ENCODE peak calls at places on chromosomes 13 and 19, in seven cellular contexts. B is fibroblast of lung, P is adrenal gland, A is stomach, F is aorta, V is IMR-90, T is cardiac muscle cell. J is an unnamed sample.

GRCh38 chr13:83372786-83373185 is 509.5 kb downstream of the SLITRK1 start:
- DNase-seq in F (no peak), B (no peak), T (no peak), V (peak; percentile 10), P (no peak), A (no peak), J (no peak)

GRCh38 chr13:47788844-47789243 is 212.2 kb downstream of the SUCLA2 start:
- DNase-seq in P (no peak), V (no peak), F (no peak), A (no peak), B (no peak), T (no peak), J (no peak)

GRCh38 chr19:17496337-17496997 is 15.0 kb upstream of the PGLS start:
- DNase-seq in A (peak; percentile 76), P (peak; percentile 71), B (peak; percentile 49), T (peak; percentile 79), V (peak; percentile 52), F (peak; percentile 90), J (no peak)

GRCh38 chr19:1522838-1523237 is 1.0 kb upstream of the PLK5 start:
- DNase-seq in T (no peak), A (no peak), B (no peak), V (no peak), F (no peak), P (no peak), J (no peak)

GRCh38 chr13:101520672-101521071 is 68.2 kb downstream of the ITGBL1 start:
- DNase-seq in B (peak; percentile 81), P (no peak), V (peak; percentile 86), A (no peak), T (no peak), F (no peak), J (no peak)

GRCh38 chr19:2428027-2428690 is 773 bp upstream of the TIMM13 start:
- DNase-seq in A (peak; percentile 41), P (peak; percentile 46), B (peak; percentile 24), F (no peak), V (peak; percentile 8), T (no peak), J (no peak)

GRCh38 chr13:98556968-98557591 is 19.8 kb downstream of the STK24 start:
- DNase-seq in B (peak; percentile 72), V (peak; percentile 32), A (peak; percentile 39), P (peak; percentile 44), F (no peak), T (no peak), J (no peak)

GRCh38 chr13:101627556-101627943 is 175.1 kb downstream of the ITGBL1 start:
- DNase-seq in A (no peak), F (no peak), P (no peak), T (no peak), B (peak; percentile 28), V (peak; percentile 18), J (no peak)

GRCh38 chr19:33796164-33797100 is at the start of gene KCTD15:
- DNase-seq in V (peak; percentile 31), T (peak; percentile 74), F (peak; percentile 84), B (peak; percentile 59), A (peak; percentile 51), P (no peak), J (no peak)

GRCh38 chr13:109331898-109332297 is 454.5 kb downstream of the IRS2 start:
- DNase-seq in P (no peak), V (peak; percentile 89), T (no peak), F (no peak), B (peak; percentile 61), A (no peak), J (no peak)

GRCh38 chr19:29873801-29874575 is 62.2 kb downstream of the CCNE1 start:
- DNase-seq in A (no peak), V (no peak), P (no peak), B (no peak), F (peak; percentile 55), T (no peak), J (no peak)

GRCh38 chr13:30806784-30807183 is 71.4 kb downstream of the ALOX5AP start:
- DNase-seq in B (peak; percentile 85), V (peak; percentile 88), T (peak; percentile 28), A (no peak), P (no peak), F (no peak), J (no peak)

GRCh38 chr13:60584976-60585375 is 188.0 kb downstream of the TDRD3 start:
- DNase-seq in V (no peak), P (no peak), F (no peak), A (no peak), T (no peak), B (peak; percentile 54), J (no peak)

GRCh38 chr19:38003427-38004099 is 96.6 kb downstream of the SIPA1L3 start:
- DNase-seq in T (peak; percentile 36), A (peak; percentile 77), F (peak; percentile 89), V (peak; percentile 92), P (peak; percentile 64), B (peak; percentile 92), J (peak; percentile 81)

GRCh38 chr13:27354379-27354778 is 70.0 kb upstream of the GTF3A start:
- DNase-seq in F (no peak), P (no peak), B (peak; percentile 60), V (peak; percentile 77), T (no peak), A (no peak), J (no peak)

GRCh38 chr13:104321756-104322155 is 1255.5 kb upstream of the SLC10A2 start:
- DNase-seq in F (no peak), B (no peak), P (no peak), A (no peak), V (no peak), T (no peak), J (no peak)

GRCh38 chr13:30334663-30335386 is 27.5 kb upstream of the KATNAL1 start:
- DNase-seq in F (no peak), V (peak; percentile 4), A (no peak), T (peak; percentile 31), P (no peak), B (no peak), J (no peak)

GRCh38 chr13:50128406-50129048 is 113.3 kb downstream of the KCNRG start:
- DNase-seq in F (no peak), T (no peak), B (no peak), P (no peak), V (no peak), A (no peak), J (no peak)

GRCh38 chr13:25372275-25373081 is 704 bp downstream of the ATP8A2 start:
- DNase-seq in V (no peak), B (no peak), P (no peak), F (no peak), A (no peak), T (peak; percentile 14), J (no peak)

GRCh38 chr13:60267498-60268202 is 103.9 kb upstream of the DIAPH3 start:
- DNase-seq in V (no peak), T (peak; percentile 70), P (peak; percentile 17), B (peak; percentile 14), A (no peak), F (no peak), J (no peak)

GRCh38 chr13:113499936-113500335 is 9.4 kb upstream of the DCUN1D2 start:
- DNase-seq in A (no peak), B (peak; percentile 73), F (no peak), T (no peak), V (peak; percentile 82), P (no peak), J (no peak)

GRCh38 chr19:1468274-1469199 is 10.5 kb downstream of the C19orf25 start:
- DNase-seq in A (no peak), F (no peak), P (no peak), B (no peak), V (peak; percentile 37), T (peak; percentile 56), J (no peak)

GRCh38 chr19:57192064-57192395 is 730 bp downstream of the ZNF264 start:
- DNase-seq in A (no peak), V (peak; percentile 4), T (peak; percentile 1), P (no peak), B (peak; percentile 7), F (no peak), J (no peak)

GRCh38 chr19:28905996-28906395 is 307.0 kb downstream of the UQCRFS1 start:
- DNase-seq in P (no peak), T (no peak), B (no peak), A (no peak), F (no peak), V (peak; percentile 88), J (no peak)

GRCh38 chr13:60583911-60584753 is 187.1 kb downstream of the TDRD3 start:
- DNase-seq in P (peak; percentile 14), B (peak; percentile 94), T (no peak), V (peak; percentile 73), A (no peak), F (no peak), J (peak; percentile 27)

GRCh38 chr19:14116918-14117578 is 514 bp downstream of the PRKACA start:
- DNase-seq in T (no peak), P (peak; percentile 55), F (peak; percentile 83), V (no peak), A (no peak), B (no peak), J (peak; percentile 81)

DNA sequence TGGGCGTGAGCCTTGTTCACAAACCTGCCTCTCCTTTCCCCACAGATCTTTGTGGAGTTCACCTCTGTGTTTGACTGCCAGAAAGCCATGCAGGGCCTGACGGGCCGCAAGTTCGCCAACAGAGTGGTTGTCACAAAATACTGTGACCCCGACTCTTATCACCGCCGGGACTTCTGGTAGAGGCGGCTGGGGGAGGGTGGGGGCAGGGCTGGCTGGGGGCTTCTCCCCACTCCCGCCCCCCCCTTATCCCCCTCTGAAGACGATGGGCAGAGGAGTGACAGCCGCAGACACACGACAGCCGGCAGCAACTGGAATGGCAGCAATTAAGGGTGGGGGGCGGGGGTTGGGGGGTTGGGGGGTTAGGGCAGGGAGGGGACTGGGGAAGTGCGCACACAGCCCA is 1.1 kb upstream of the EPN1 start:
- DNase-seq in P (no peak), B (no peak), V (no peak), F (no peak), A (no peak), T (no peak), J (no peak)
- H3K4me3 ChIP-seq in P (no peak overlapping the region), B (no peak overlapping the region), V (no peak overlapping the region), F (no peak overlapping the region), A (no peak overlapping the region), T (no peak overlapping the region), J (no peak overlapping the region)

GRCh38 chr19:35011737-35012682 is 11.9 kb downstream of the GRAMD1A start:
- DNase-seq in A (no peak), F (no peak), T (no peak), V (no peak), P (no peak), B (no peak), J (no peak)
- H3K4me1 ChIP-seq in A (peaks cover 16% of the 10 kb centered on the region), F (no peaks in the 10 kb centered on the region), T (peaks cover 6% of the 10 kb centered on the region), V (peaks cover under 1% of the 10 kb centered on the region), P (peaks cover 20% of the 10 kb centered on the region), B (peaks cover 3% of the 10 kb centered on the region), J (peaks cover 5% of the 10 kb centered on the region)

GRCh38 chr13:100019780-100020356 is 38.3 kb downstream of the ZIC2 start:
- DNase-seq in P (no peak), F (no peak), V (no peak), B (no peak), A (no peak), T (no peak), J (no peak)

DNA sequence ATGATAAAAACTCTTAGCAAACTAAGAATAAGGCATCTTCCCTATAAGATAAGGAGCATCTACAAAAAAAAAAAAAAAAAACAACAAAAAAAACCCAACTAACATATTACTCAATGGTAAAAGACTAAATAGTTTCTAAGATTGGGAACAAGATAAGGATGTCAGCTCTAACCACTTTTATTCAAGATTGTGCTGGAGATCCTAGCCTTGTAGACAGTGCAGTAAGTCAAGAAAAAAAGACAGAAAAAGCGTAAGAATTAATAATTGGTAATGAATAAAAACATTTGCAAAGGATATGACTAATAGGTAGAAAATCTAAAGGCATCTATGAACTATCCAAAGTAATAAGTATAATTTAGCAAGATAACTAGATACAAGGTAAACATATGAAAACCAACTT is 33.0 kb downstream of the ZIC2 start:
- DNase-seq in T (no peak), B (no peak), V (no peak), A (no peak), F (no peak), P (no peak), J (no peak)
- H3K9me3 ChIP-seq in T (no peaks in the 10 kb centered on the region), B (no peaks in the 10 kb centered on the region), V (no peaks in the 10 kb centered on the region), A (no peaks in the 10 kb centered on the region), F (no peaks in the 10 kb centered on the region), P (no peaks in the 10 kb centered on the region), J (no peaks in the 10 kb centered on the region)

GRCh38 chr19:41302624-41303351 is 7.2 kb upstream of the CCDC97 start:
- DNase-seq in V (no peak), F (peak; percentile 77), B (no peak), A (no peak), P (no peak), T (no peak), J (no peak)
- H3K4me3 ChIP-seq in V (no peak overlapping the region), F (no peak overlapping the region), B (no peak overlapping the region), A (no peak overlapping the region), P (no peak overlapping the region), T (no peak overlapping the region), J (no peak overlapping the region)